ENCODE peak calls at places on chromosome 20, in nine cellular contexts. One of them, this sample, is unnamed. For H3K9me3, the result is how much of the 10 kb centered on the place peaks cover.

GRCh38 chr20:34046330-34046729 is 52.6 kb downstream of the RALY start:
- DNase-seq in naive thymus-derived CD4-positive, alpha-beta T cell: no peak
- DNase-seq in PC-3: no peak
- DNase-seq in ovary: no peak
- DNase-seq in astrocyte: no peak
- DNase-seq in pancreas: no peak
- DNase-seq in CD8-positive, alpha-beta T cell: no peak
- DNase-seq in NT2/D1: no peak
- DNase-seq in psoas muscle: no peak
- DNase-seq in this sample: no peak

GRCh38 chr20:18190466-18191233 is 53.0 kb downstream of the KAT14 start:
- DNase-seq in naive thymus-derived CD4-positive, alpha-beta T cell: no peak
- DNase-seq in PC-3: no peak
- DNase-seq in ovary: no peak
- DNase-seq in astrocyte: no peak
- DNase-seq in pancreas: no peak
- DNase-seq in CD8-positive, alpha-beta T cell: no peak
- DNase-seq in NT2/D1: no peak
- DNase-seq in psoas muscle: no peak
- DNase-seq in this sample: no peak

GRCh38 chr20:57907131-57908083 is 197.6 kb upstream of the PMEPA1 start:
- DNase-seq in naive thymus-derived CD4-positive, alpha-beta T cell: no peak
- DNase-seq in PC-3: no peak
- DNase-seq in ovary: peak
- DNase-seq in astrocyte: no peak
- DNase-seq in pancreas: no peak
- DNase-seq in CD8-positive, alpha-beta T cell: no peak
- DNase-seq in NT2/D1: no peak
- DNase-seq in psoas muscle: no peak
- DNase-seq in this sample: no peak

GRCh38 chr20:44017905-44018683 is 103.4 kb downstream of the TOX2 start:
- DNase-seq in naive thymus-derived CD4-positive, alpha-beta T cell: no peak
- DNase-seq in PC-3: peak
- DNase-seq in ovary: peak
- DNase-seq in astrocyte: peak
- DNase-seq in pancreas: peak
- DNase-seq in CD8-positive, alpha-beta T cell: no peak
- DNase-seq in NT2/D1: no peak
- DNase-seq in psoas muscle: no peak
- DNase-seq in this sample: no peak

GRCh38 chr20:1206749-1207148 is 3.5 kb downstream of the C20orf202 start:
- DNase-seq in naive thymus-derived CD4-positive, alpha-beta T cell: no peak
- DNase-seq in PC-3: no peak
- DNase-seq in ovary: no peak
- DNase-seq in astrocyte: no peak
- DNase-seq in pancreas: no peak
- DNase-seq in CD8-positive, alpha-beta T cell: no peak
- DNase-seq in NT2/D1: no peak
- DNase-seq in psoas muscle: no peak
- DNase-seq in this sample: no peak

GRCh38 chr20:11544029-11544678 is 373.5 kb upstream of the BTBD3 start:
- DNase-seq in naive thymus-derived CD4-positive, alpha-beta T cell: no peak
- DNase-seq in PC-3: peak
- DNase-seq in ovary: no peak
- DNase-seq in astrocyte: peak
- DNase-seq in pancreas: peak
- DNase-seq in CD8-positive, alpha-beta T cell: no peak
- DNase-seq in NT2/D1: peak
- DNase-seq in psoas muscle: no peak
- DNase-seq in this sample: no peak

GRCh38 chr20:33229843-33230242 is 6.0 kb upstream of the BPIFA1 start:
- DNase-seq in naive thymus-derived CD4-positive, alpha-beta T cell: no peak
- DNase-seq in PC-3: no peak
- DNase-seq in ovary: no peak
- DNase-seq in astrocyte: no peak
- DNase-seq in pancreas: no peak
- DNase-seq in CD8-positive, alpha-beta T cell: no peak
- DNase-seq in NT2/D1: no peak
- DNase-seq in psoas muscle: no peak
- DNase-seq in this sample: no peak

GRCh38 chr20:22905667-22906066 is 129.4 kb upstream of the SSTR4 start:
- DNase-seq in naive thymus-derived CD4-positive, alpha-beta T cell: peak
- DNase-seq in PC-3: no peak
- DNase-seq in ovary: peak
- DNase-seq in astrocyte: no peak
- DNase-seq in pancreas: no peak
- DNase-seq in CD8-positive, alpha-beta T cell: no peak
- DNase-seq in NT2/D1: no peak
- DNase-seq in psoas muscle: peak
- DNase-seq in this sample: no peak

GRCh38 chr20:35443003-35443402 is 5.0 kb upstream of the GDF5 start:
- DNase-seq in naive thymus-derived CD4-positive, alpha-beta T cell: no peak
- DNase-seq in PC-3: no peak
- DNase-seq in ovary: no peak
- DNase-seq in astrocyte: peak
- DNase-seq in pancreas: no peak
- DNase-seq in CD8-positive, alpha-beta T cell: no peak
- DNase-seq in NT2/D1: no peak
- DNase-seq in psoas muscle: no peak
- DNase-seq in this sample: no peak

GRCh38 chr20:44759595-44759994 is 13.9 kb downstream of the KCNK15 start:
- DNase-seq in naive thymus-derived CD4-positive, alpha-beta T cell: no peak
- DNase-seq in PC-3: no peak
- DNase-seq in ovary: no peak
- DNase-seq in astrocyte: no peak
- DNase-seq in pancreas: no peak
- DNase-seq in CD8-positive, alpha-beta T cell: no peak
- DNase-seq in NT2/D1: no peak
- DNase-seq in psoas muscle: no peak
- DNase-seq in this sample: no peak

GRCh38 chr20:22546344-22546743 is 38.0 kb downstream of the FOXA2 start:
- DNase-seq in naive thymus-derived CD4-positive, alpha-beta T cell: no peak
- DNase-seq in PC-3: no peak
- DNase-seq in ovary: no peak
- DNase-seq in astrocyte: no peak
- DNase-seq in pancreas: no peak
- DNase-seq in CD8-positive, alpha-beta T cell: no peak
- DNase-seq in NT2/D1: no peak
- DNase-seq in psoas muscle: no peak
- DNase-seq in this sample: no peak

GRCh38 chr20:50758992-50759391 is 27.6 kb downstream of the PARD6B start:
- DNase-seq in naive thymus-derived CD4-positive, alpha-beta T cell: no peak
- DNase-seq in PC-3: no peak
- DNase-seq in ovary: no peak
- DNase-seq in astrocyte: no peak
- DNase-seq in pancreas: no peak
- DNase-seq in CD8-positive, alpha-beta T cell: no peak
- DNase-seq in NT2/D1: no peak
- DNase-seq in psoas muscle: no peak
- DNase-seq in this sample: no peak

GRCh38 chr20:58361549-58361948 is 27.5 kb upstream of the VAPB start:
- DNase-seq in naive thymus-derived CD4-positive, alpha-beta T cell: no peak
- DNase-seq in PC-3: peak
- DNase-seq in ovary: no peak
- DNase-seq in astrocyte: peak
- DNase-seq in pancreas: no peak
- DNase-seq in CD8-positive, alpha-beta T cell: no peak
- DNase-seq in NT2/D1: no peak
- DNase-seq in psoas muscle: no peak
- DNase-seq in this sample: no peak

DNA sequence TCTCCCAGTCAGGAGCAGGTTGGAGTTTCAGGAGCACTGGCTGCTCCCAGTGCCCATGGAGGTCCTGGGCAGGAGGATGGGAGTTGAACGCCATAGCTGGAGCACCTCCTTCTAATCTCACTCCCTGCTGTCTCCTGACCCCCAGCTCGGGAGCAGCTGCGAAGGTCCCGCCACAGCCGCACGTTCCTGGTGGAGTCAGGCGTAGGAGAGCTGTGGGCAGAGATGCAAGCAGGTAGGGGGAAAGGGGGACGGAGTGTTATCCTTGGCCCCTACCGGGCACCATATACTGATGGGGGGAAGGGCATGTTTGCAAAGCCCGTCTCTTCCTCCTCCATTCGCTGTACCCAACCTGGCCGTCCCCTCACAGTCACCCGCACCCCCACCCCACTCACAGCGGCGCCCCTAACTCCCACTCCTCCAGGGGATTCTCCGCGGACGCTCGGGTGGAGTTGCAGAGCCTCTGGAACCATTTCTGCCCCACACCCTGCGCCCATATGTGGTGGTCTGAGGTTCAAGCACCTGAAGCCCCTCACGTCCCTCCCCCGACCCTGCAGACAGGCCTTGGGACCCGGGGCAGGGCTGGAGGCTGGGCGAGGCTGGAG is 16.7 kb downstream of the HSPA12B start:
- DNase-seq in naive thymus-derived CD4-positive, alpha-beta T cell: no peak
- DNase-seq in PC-3: no peak
- DNase-seq in ovary: no peak
- DNase-seq in astrocyte: no peak
- DNase-seq in pancreas: no peak
- DNase-seq in CD8-positive, alpha-beta T cell: no peak
- DNase-seq in NT2/D1: no peak
- DNase-seq in psoas muscle: peak
- DNase-seq in this sample: peak
- H3K4me3 ChIP-seq in naive thymus-derived CD4-positive, alpha-beta T cell: no peak
- H3K4me3 ChIP-seq in PC-3: no peak
- H3K4me3 ChIP-seq in ovary: no peak
- H3K4me3 ChIP-seq in astrocyte: no peak
- H3K4me3 ChIP-seq in pancreas: no peak
- H3K4me3 ChIP-seq in CD8-positive, alpha-beta T cell: no peak
- H3K4me3 ChIP-seq in NT2/D1: no peak
- H3K4me3 ChIP-seq in psoas muscle: no peak
- H3K4me3 ChIP-seq in this sample: no peak

GRCh38 chr20:55919319-55919718 is 86.0 kb downstream of the CBLN4 start:
- DNase-seq in naive thymus-derived CD4-positive, alpha-beta T cell: no peak
- DNase-seq in PC-3: no peak
- DNase-seq in ovary: no peak
- DNase-seq in astrocyte: no peak
- DNase-seq in pancreas: no peak
- DNase-seq in CD8-positive, alpha-beta T cell: no peak
- DNase-seq in NT2/D1: no peak
- DNase-seq in psoas muscle: no peak
- DNase-seq in this sample: no peak

GRCh38 chr20:55918471-55918870 is 86.8 kb downstream of the CBLN4 start:
- DNase-seq in naive thymus-derived CD4-positive, alpha-beta T cell: no peak
- DNase-seq in PC-3: no peak
- DNase-seq in ovary: no peak
- DNase-seq in astrocyte: no peak
- DNase-seq in pancreas: no peak
- DNase-seq in CD8-positive, alpha-beta T cell: no peak
- DNase-seq in NT2/D1: no peak
- DNase-seq in psoas muscle: no peak
- DNase-seq in this sample: no peak
- H3K9me3 ChIP-seq in naive thymus-derived CD4-positive, alpha-beta T cell: under half
- H3K9me3 ChIP-seq in PC-3: half or more
- H3K9me3 ChIP-seq in ovary: under half
- H3K9me3 ChIP-seq in astrocyte: under half
- H3K9me3 ChIP-seq in pancreas: under half
- H3K9me3 ChIP-seq in CD8-positive, alpha-beta T cell: under half
- H3K9me3 ChIP-seq in NT2/D1: under half
- H3K9me3 ChIP-seq in psoas muscle: under half
- H3K9me3 ChIP-seq in this sample: under half

DNA sequence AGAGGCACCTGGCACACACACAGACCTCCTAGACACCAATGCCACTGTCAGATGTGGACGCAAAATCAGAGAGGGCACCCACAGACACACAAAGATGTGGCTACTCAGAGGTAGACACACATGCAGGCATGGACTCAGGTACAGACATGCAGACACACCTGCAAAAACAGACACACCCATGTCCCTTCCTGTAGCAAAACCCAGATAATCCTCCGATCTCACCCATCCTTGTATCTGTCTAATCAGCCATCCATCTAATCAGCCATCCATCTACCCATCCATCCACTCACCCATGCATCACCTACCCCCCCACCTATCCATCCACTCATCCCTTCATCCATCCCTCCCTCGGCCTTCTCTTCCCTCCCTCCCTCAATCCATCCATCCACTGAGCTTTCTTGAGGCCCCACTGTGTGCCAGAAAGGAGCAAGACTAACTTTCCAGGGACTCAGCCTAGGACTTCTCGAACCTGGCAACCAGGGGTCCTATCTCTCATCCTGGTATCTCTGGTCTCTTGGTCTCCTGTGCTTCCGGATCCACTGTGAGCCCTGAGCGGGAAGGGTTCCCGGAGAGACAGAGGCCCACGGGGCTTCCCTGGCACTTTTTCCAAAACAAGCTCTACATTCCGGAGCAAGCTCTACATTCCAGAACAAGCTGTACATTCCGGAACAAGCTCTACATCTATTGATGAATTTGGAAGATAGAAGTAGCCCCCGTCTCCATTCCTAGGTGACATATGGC is 1.1 kb upstream of the TGM2 start:
- DNase-seq in naive thymus-derived CD4-positive, alpha-beta T cell: no peak
- DNase-seq in PC-3: no peak
- DNase-seq in ovary: no peak
- DNase-seq in astrocyte: no peak
- DNase-seq in pancreas: no peak
- DNase-seq in CD8-positive, alpha-beta T cell: no peak
- DNase-seq in NT2/D1: no peak
- DNase-seq in psoas muscle: no peak
- DNase-seq in this sample: no peak
- H3K4me3 ChIP-seq in naive thymus-derived CD4-positive, alpha-beta T cell: no peak
- H3K4me3 ChIP-seq in PC-3: no peak
- H3K4me3 ChIP-seq in ovary: no peak
- H3K4me3 ChIP-seq in astrocyte: no peak
- H3K4me3 ChIP-seq in pancreas: no peak
- H3K4me3 ChIP-seq in CD8-positive, alpha-beta T cell: no peak
- H3K4me3 ChIP-seq in NT2/D1: no peak
- H3K4me3 ChIP-seq in psoas muscle: no peak
- H3K4me3 ChIP-seq in this sample: no peak

GRCh38 chr20:30484009-30484748 is 773.3 kb upstream of the DEFB115 start:
- DNase-seq in naive thymus-derived CD4-positive, alpha-beta T cell: no peak
- DNase-seq in PC-3: no peak
- DNase-seq in ovary: no peak
- DNase-seq in astrocyte: no peak
- DNase-seq in pancreas: no peak
- DNase-seq in CD8-positive, alpha-beta T cell: no peak
- DNase-seq in NT2/D1: no peak
- DNase-seq in psoas muscle: no peak
- DNase-seq in this sample: no peak

GRCh38 chr20:30487947-30488926 is 769.2 kb upstream of the DEFB115 start:
- DNase-seq in naive thymus-derived CD4-positive, alpha-beta T cell: no peak
- DNase-seq in PC-3: no peak
- DNase-seq in ovary: no peak
- DNase-seq in astrocyte: no peak
- DNase-seq in pancreas: no peak
- DNase-seq in CD8-positive, alpha-beta T cell: no peak
- DNase-seq in NT2/D1: no peak
- DNase-seq in psoas muscle: no peak
- DNase-seq in this sample: no peak

GRCh38 chr20:30486103-30486478 is 771.4 kb upstream of the DEFB115 start:
- DNase-seq in naive thymus-derived CD4-positive, alpha-beta T cell: no peak
- DNase-seq in PC-3: no peak
- DNase-seq in ovary: no peak
- DNase-seq in astrocyte: peak
- DNase-seq in pancreas: no peak
- DNase-seq in CD8-positive, alpha-beta T cell: no peak
- DNase-seq in NT2/D1: no peak
- DNase-seq in psoas muscle: no peak
- DNase-seq in this sample: no peak

GRCh38 chr20:30485331-30486102 is 771.9 kb upstream of the DEFB115 start:
- DNase-seq in naive thymus-derived CD4-positive, alpha-beta T cell: no peak
- DNase-seq in PC-3: no peak
- DNase-seq in ovary: no peak
- DNase-seq in astrocyte: no peak
- DNase-seq in pancreas: no peak
- DNase-seq in CD8-positive, alpha-beta T cell: no peak
- DNase-seq in NT2/D1: no peak
- DNase-seq in psoas muscle: no peak
- DNase-seq in this sample: no peak

GRCh38 chr20:30484749-30485070 is 772.8 kb upstream of the DEFB115 start:
- DNase-seq in naive thymus-derived CD4-positive, alpha-beta T cell: no peak
- DNase-seq in PC-3: no peak
- DNase-seq in ovary: no peak
- DNase-seq in astrocyte: no peak
- DNase-seq in pancreas: no peak
- DNase-seq in CD8-positive, alpha-beta T cell: no peak
- DNase-seq in NT2/D1: no peak
- DNase-seq in psoas muscle: no peak
- DNase-seq in this sample: no peak
- H3K9me3 ChIP-seq in naive thymus-derived CD4-positive, alpha-beta T cell: under half
- H3K9me3 ChIP-seq in PC-3: under half
- H3K9me3 ChIP-seq in ovary: under half
- H3K9me3 ChIP-seq in astrocyte: under half
- H3K9me3 ChIP-seq in pancreas: under half
- H3K9me3 ChIP-seq in CD8-positive, alpha-beta T cell: under half
- H3K9me3 ChIP-seq in NT2/D1: under half
- H3K9me3 ChIP-seq in psoas muscle: under half
- H3K9me3 ChIP-seq in this sample: under half